ENCODE peak calls at places on chromosomes 11 and 22, in four cellular contexts. One of them, this sample, is unnamed.

GRCh38 chr11:102599642-102600261 is 25.4 kb downstream of the MMP20 start:
- DNase-seq in iPS DF 19.7: no peak
- DNase-seq in cerebellar cortex: no peak
- DNase-seq in C1 segment of cervical spinal cord: no peak
- DNase-seq in this sample: no peak

GRCh38 chr22:39940757-39941305 is 19.4 kb upstream of the TMA7B start:
- DNase-seq in iPS DF 19.7: no peak
- DNase-seq in C1 segment of cervical spinal cord: no peak
- DNase-seq in cerebellar cortex: no peak
- DNase-seq in this sample: no peak

GRCh38 chr11:33802414-33802950 is 28.2 kb upstream of the FBXO3 start:
- DNase-seq in iPS DF 19.7: peak
- DNase-seq in cerebellar cortex: peak
- DNase-seq in C1 segment of cervical spinal cord: peak
- DNase-seq in this sample: peak

GRCh38 chr11:1868056-1868635 is 15.3 kb downstream of the LSP1 start:
- DNase-seq in cerebellar cortex: no peak
- DNase-seq in C1 segment of cervical spinal cord: no peak
- DNase-seq in iPS DF 19.7: no peak
- DNase-seq in this sample: no peak

GRCh38 chr11:395866-396265 is 1.9 kb downstream of the PKP3 start:
- DNase-seq in C1 segment of cervical spinal cord: no peak
- DNase-seq in iPS DF 19.7: no peak
- DNase-seq in cerebellar cortex: no peak
- DNase-seq in this sample: no peak

GRCh38 chr11:57260937-57261783 is 24.1 kb upstream of the APLNR start:
- DNase-seq in C1 segment of cervical spinal cord: no peak
- DNase-seq in iPS DF 19.7: no peak
- DNase-seq in cerebellar cortex: no peak
- DNase-seq in this sample: no peak

GRCh38 chr22:29225422-29226090 is 19.9 kb downstream of the EMID1 start:
- DNase-seq in cerebellar cortex: no peak
- DNase-seq in iPS DF 19.7: no peak
- DNase-seq in C1 segment of cervical spinal cord: no peak
- DNase-seq in this sample: no peak

GRCh38 chr22:39117585-39118191 is 20.6 kb downstream of the APOBEC3H start:
- DNase-seq in iPS DF 19.7: no peak
- DNase-seq in cerebellar cortex: peak
- DNase-seq in C1 segment of cervical spinal cord: no peak
- DNase-seq in this sample: no peak

GRCh38 chr11:132648841-132649240 is 883.5 kb downstream of the OPCML start:
- DNase-seq in cerebellar cortex: no peak
- DNase-seq in iPS DF 19.7: no peak
- DNase-seq in C1 segment of cervical spinal cord: no peak
- DNase-seq in this sample: no peak